ENCODE peak calls at places on chromosomes 4 and X, in nine cellular contexts. One of them, this sample, is unnamed. For H3K4me1, the result is how much of the 10 kb centered on the place peaks cover.

GRCh38 chrX:112769034-112769433 is 71.6 kb downstream of the AMOT start:
- DNase-seq in right atrium auricular region: no peak
- DNase-seq in psoas muscle: no peak
- DNase-seq in CD8-positive, alpha-beta T cell: no peak
- DNase-seq in Peyer's patch: no peak
- DNase-seq in heart right ventricle: no peak
- DNase-seq in CD8-positive, alpha-beta memory T cell: no peak
- DNase-seq in stomach: no peak
- DNase-seq in ovary: no peak
- DNase-seq in this sample: no peak

GRCh38 chr4:57149833-57150232 is 39.6 kb upstream of the IGFBP7 start:
- DNase-seq in stomach: no peak
- DNase-seq in Peyer's patch: no peak
- DNase-seq in right atrium auricular region: no peak
- DNase-seq in heart right ventricle: no peak
- DNase-seq in ovary: no peak
- DNase-seq in CD8-positive, alpha-beta T cell: no peak
- DNase-seq in psoas muscle: no peak
- DNase-seq in CD8-positive, alpha-beta memory T cell: no peak
- DNase-seq in this sample: no peak

GRCh38 chrX:41684138-41684537 is 4.6 kb upstream of the GPR34 start:
- DNase-seq in psoas muscle: no peak
- DNase-seq in ovary: no peak
- DNase-seq in stomach: peak
- DNase-seq in heart right ventricle: no peak
- DNase-seq in Peyer's patch: no peak
- DNase-seq in right atrium auricular region: no peak
- DNase-seq in CD8-positive, alpha-beta T cell: no peak
- DNase-seq in CD8-positive, alpha-beta memory T cell: no peak
- DNase-seq in this sample: no peak

GRCh38 chrX:68942141-68942540 is 113.3 kb downstream of the EFNB1 start:
- DNase-seq in Peyer's patch: no peak
- DNase-seq in CD8-positive, alpha-beta T cell: no peak
- DNase-seq in heart right ventricle: no peak
- DNase-seq in right atrium auricular region: peak
- DNase-seq in CD8-positive, alpha-beta memory T cell: no peak
- DNase-seq in ovary: no peak
- DNase-seq in psoas muscle: no peak
- DNase-seq in stomach: peak
- DNase-seq in this sample: no peak

GRCh38 chr4:35151816-35152572 is 1092.3 kb downstream of the ARAP2 start:
- DNase-seq in Peyer's patch: no peak
- DNase-seq in CD8-positive, alpha-beta T cell: no peak
- DNase-seq in ovary: no peak
- DNase-seq in stomach: no peak
- DNase-seq in psoas muscle: no peak
- DNase-seq in CD8-positive, alpha-beta memory T cell: no peak
- DNase-seq in right atrium auricular region: no peak
- DNase-seq in heart right ventricle: no peak
- DNase-seq in this sample: no peak

GRCh38 chr4:33722254-33722653 is 2522.1 kb downstream of the ARAP2 start:
- DNase-seq in stomach: no peak
- DNase-seq in CD8-positive, alpha-beta T cell: no peak
- DNase-seq in Peyer's patch: no peak
- DNase-seq in heart right ventricle: no peak
- DNase-seq in psoas muscle: no peak
- DNase-seq in ovary: no peak
- DNase-seq in CD8-positive, alpha-beta memory T cell: no peak
- DNase-seq in right atrium auricular region: no peak
- DNase-seq in this sample: no peak

GRCh38 chr4:173448103-173448502 is 49.2 kb upstream of the SCRG1 start:
- DNase-seq in heart right ventricle: no peak
- DNase-seq in psoas muscle: no peak
- DNase-seq in stomach: no peak
- DNase-seq in Peyer's patch: no peak
- DNase-seq in CD8-positive, alpha-beta memory T cell: no peak
- DNase-seq in right atrium auricular region: no peak
- DNase-seq in CD8-positive, alpha-beta T cell: no peak
- DNase-seq in ovary: peak
- DNase-seq in this sample: no peak

GRCh38 chrX:92213781-92214180 is 434.6 kb downstream of the PCDH11X start:
- DNase-seq in heart right ventricle: no peak
- DNase-seq in CD8-positive, alpha-beta T cell: no peak
- DNase-seq in right atrium auricular region: no peak
- DNase-seq in ovary: no peak
- DNase-seq in psoas muscle: no peak
- DNase-seq in Peyer's patch: no peak
- DNase-seq in stomach: no peak
- DNase-seq in CD8-positive, alpha-beta memory T cell: no peak
- DNase-seq in this sample: no peak

GRCh38 chrX:121160987-121161386 is 113.6 kb downstream of the GLUD2 start:
- DNase-seq in CD8-positive, alpha-beta T cell: no peak
- DNase-seq in right atrium auricular region: no peak
- DNase-seq in stomach: no peak
- DNase-seq in heart right ventricle: no peak
- DNase-seq in psoas muscle: no peak
- DNase-seq in CD8-positive, alpha-beta memory T cell: no peak
- DNase-seq in ovary: no peak
- DNase-seq in Peyer's patch: no peak
- DNase-seq in this sample: no peak

GRCh38 chr4:6693274-6694176 is at the start of gene S100P:
- DNase-seq in heart right ventricle: no peak
- DNase-seq in ovary: peak
- DNase-seq in Peyer's patch: no peak
- DNase-seq in CD8-positive, alpha-beta memory T cell: no peak
- DNase-seq in psoas muscle: no peak
- DNase-seq in stomach: peak
- DNase-seq in right atrium auricular region: no peak
- DNase-seq in CD8-positive, alpha-beta T cell: no peak
- DNase-seq in this sample: no peak

GRCh38 chr4:6697096-6697495 is 3.4 kb downstream of the S100P start:
- DNase-seq in CD8-positive, alpha-beta T cell: no peak
- DNase-seq in ovary: no peak
- DNase-seq in psoas muscle: no peak
- DNase-seq in CD8-positive, alpha-beta memory T cell: no peak
- DNase-seq in stomach: no peak
- DNase-seq in right atrium auricular region: no peak
- DNase-seq in Peyer's patch: no peak
- DNase-seq in heart right ventricle: no peak
- DNase-seq in this sample: no peak

GRCh38 chr4:6694177-6694901 is 661 bp downstream of the S100P start:
- DNase-seq in stomach: no peak
- DNase-seq in Peyer's patch: no peak
- DNase-seq in right atrium auricular region: no peak
- DNase-seq in ovary: no peak
- DNase-seq in heart right ventricle: no peak
- DNase-seq in CD8-positive, alpha-beta T cell: no peak
- DNase-seq in psoas muscle: no peak
- DNase-seq in CD8-positive, alpha-beta memory T cell: no peak
- DNase-seq in this sample: no peak

GRCh38 chr4:6695660-6696581 is 2.2 kb downstream of the S100P start:
- DNase-seq in CD8-positive, alpha-beta T cell: no peak
- DNase-seq in right atrium auricular region: no peak
- DNase-seq in ovary: no peak
- DNase-seq in Peyer's patch: peak
- DNase-seq in CD8-positive, alpha-beta memory T cell: peak
- DNase-seq in psoas muscle: no peak
- DNase-seq in stomach: peak
- DNase-seq in heart right ventricle: no peak
- DNase-seq in this sample: no peak

GRCh38 chr4:6696611-6697010 is 2.9 kb downstream of the S100P start:
- DNase-seq in right atrium auricular region: no peak
- DNase-seq in psoas muscle: no peak
- DNase-seq in CD8-positive, alpha-beta T cell: no peak
- DNase-seq in Peyer's patch: no peak
- DNase-seq in ovary: no peak
- DNase-seq in stomach: no peak
- DNase-seq in CD8-positive, alpha-beta memory T cell: no peak
- DNase-seq in heart right ventricle: no peak
- DNase-seq in this sample: no peak
- H3K4me1 ChIP-seq in right atrium auricular region: under half
- H3K4me1 ChIP-seq in psoas muscle: under half
- H3K4me1 ChIP-seq in CD8-positive, alpha-beta T cell: half or more
- H3K4me1 ChIP-seq in Peyer's patch: under half
- H3K4me1 ChIP-seq in ovary: under half
- H3K4me1 ChIP-seq in stomach: under half
- H3K4me1 ChIP-seq in CD8-positive, alpha-beta memory T cell: half or more
- H3K4me1 ChIP-seq in heart right ventricle: under half
- H3K4me1 ChIP-seq in this sample: under half

GRCh38 chr4:38078590-38079381 is 118.6 kb downstream of the PTTG2 start:
- DNase-seq in psoas muscle: no peak
- DNase-seq in Peyer's patch: no peak
- DNase-seq in CD8-positive, alpha-beta T cell: no peak
- DNase-seq in ovary: no peak
- DNase-seq in right atrium auricular region: no peak
- DNase-seq in stomach: no peak
- DNase-seq in heart right ventricle: no peak
- DNase-seq in CD8-positive, alpha-beta memory T cell: no peak
- DNase-seq in this sample: no peak
- H3K4me1 ChIP-seq in psoas muscle: under half
- H3K4me1 ChIP-seq in Peyer's patch: under half
- H3K4me1 ChIP-seq in CD8-positive, alpha-beta T cell: under half
- H3K4me1 ChIP-seq in ovary: under half
- H3K4me1 ChIP-seq in right atrium auricular region: under half
- H3K4me1 ChIP-seq in stomach: half or more
- H3K4me1 ChIP-seq in heart right ventricle: half or more
- H3K4me1 ChIP-seq in CD8-positive, alpha-beta memory T cell: under half
- H3K4me1 ChIP-seq in this sample: under half

DNA sequence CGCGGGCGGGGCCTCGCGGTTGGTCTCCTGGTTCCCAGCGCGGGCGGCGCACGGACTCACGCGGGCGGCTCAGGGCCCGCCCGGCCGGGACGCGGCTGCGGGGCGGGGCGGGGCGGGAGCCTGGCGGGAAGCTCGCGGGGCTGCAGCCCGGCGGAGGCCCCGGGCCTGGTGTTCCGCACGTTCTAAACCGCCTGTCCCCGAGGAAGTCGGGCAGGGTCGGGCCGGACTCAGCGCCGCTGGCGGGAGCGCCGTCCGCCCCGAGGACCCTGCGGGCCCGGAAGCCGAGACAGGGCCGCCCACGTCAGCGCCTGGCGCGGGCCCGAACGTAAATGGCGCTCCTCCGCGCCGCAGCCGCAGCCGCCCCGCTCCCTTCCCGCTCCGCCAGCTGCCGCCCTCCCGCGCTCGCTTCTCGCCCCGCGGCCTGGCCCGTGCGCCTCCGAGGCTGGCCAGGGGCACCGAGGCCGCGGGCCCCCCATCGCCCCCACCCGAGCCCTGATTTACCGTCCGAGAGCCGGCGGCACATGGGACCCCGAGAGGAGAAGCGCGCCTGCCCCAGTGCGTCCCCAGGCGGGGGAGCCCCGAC is 309 bp upstream of the CTBP1 start:
- DNase-seq in CD8-positive, alpha-beta memory T cell: peak
- DNase-seq in psoas muscle: peak
- DNase-seq in stomach: peak
- DNase-seq in right atrium auricular region: peak
- DNase-seq in Peyer's patch: peak
- DNase-seq in ovary: peak
- DNase-seq in CD8-positive, alpha-beta T cell: peak
- DNase-seq in heart right ventricle: peak
- DNase-seq in this sample: peak
- H3K4me1 ChIP-seq in CD8-positive, alpha-beta memory T cell: half or more
- H3K4me1 ChIP-seq in psoas muscle: half or more
- H3K4me1 ChIP-seq in stomach: half or more
- H3K4me1 ChIP-seq in right atrium auricular region: under half
- H3K4me1 ChIP-seq in Peyer's patch: under half
- H3K4me1 ChIP-seq in ovary: under half
- H3K4me1 ChIP-seq in CD8-positive, alpha-beta T cell: half or more
- H3K4me1 ChIP-seq in heart right ventricle: half or more
- H3K4me1 ChIP-seq in this sample: under half

GRCh38 chrX:106783716-106784115 is 18.8 kb upstream of the TBC1D8B start:
- DNase-seq in stomach: no peak
- DNase-seq in CD8-positive, alpha-beta memory T cell: no peak
- DNase-seq in ovary: no peak
- DNase-seq in CD8-positive, alpha-beta T cell: no peak
- DNase-seq in Peyer's patch: no peak
- DNase-seq in psoas muscle: no peak
- DNase-seq in right atrium auricular region: no peak
- DNase-seq in heart right ventricle: no peak
- DNase-seq in this sample: no peak

GRCh38 chrX:106780664-106781377 is 21.7 kb upstream of the TBC1D8B start:
- DNase-seq in psoas muscle: no peak
- DNase-seq in stomach: no peak
- DNase-seq in heart right ventricle: no peak
- DNase-seq in Peyer's patch: no peak
- DNase-seq in CD8-positive, alpha-beta memory T cell: no peak
- DNase-seq in ovary: no peak
- DNase-seq in right atrium auricular region: no peak
- DNase-seq in CD8-positive, alpha-beta T cell: no peak
- DNase-seq in this sample: no peak

GRCh38 chrX:106774981-106775380 is 27.5 kb upstream of the TBC1D8B start:
- DNase-seq in psoas muscle: no peak
- DNase-seq in Peyer's patch: no peak
- DNase-seq in right atrium auricular region: no peak
- DNase-seq in CD8-positive, alpha-beta memory T cell: no peak
- DNase-seq in heart right ventricle: no peak
- DNase-seq in CD8-positive, alpha-beta T cell: no peak
- DNase-seq in ovary: no peak
- DNase-seq in stomach: no peak
- DNase-seq in this sample: no peak

GRCh38 chrX:106780259-106780658 is 22.2 kb upstream of the TBC1D8B start:
- DNase-seq in CD8-positive, alpha-beta T cell: no peak
- DNase-seq in Peyer's patch: no peak
- DNase-seq in CD8-positive, alpha-beta memory T cell: no peak
- DNase-seq in ovary: no peak
- DNase-seq in psoas muscle: no peak
- DNase-seq in heart right ventricle: no peak
- DNase-seq in stomach: no peak
- DNase-seq in right atrium auricular region: no peak
- DNase-seq in this sample: no peak
- H3K4me1 ChIP-seq in CD8-positive, alpha-beta T cell: under half
- H3K4me1 ChIP-seq in Peyer's patch: under half
- H3K4me1 ChIP-seq in CD8-positive, alpha-beta memory T cell: under half
- H3K4me1 ChIP-seq in ovary: under half
- H3K4me1 ChIP-seq in psoas muscle: under half
- H3K4me1 ChIP-seq in heart right ventricle: under half
- H3K4me1 ChIP-seq in stomach: under half
- H3K4me1 ChIP-seq in right atrium auricular region: under half
- H3K4me1 ChIP-seq in this sample: under half

GRCh38 chr4:7998447-7998846 is 58.8 kb upstream of the AFAP1 start:
- DNase-seq in psoas muscle: peak
- DNase-seq in CD8-positive, alpha-beta T cell: no peak
- DNase-seq in heart right ventricle: no peak
- DNase-seq in right atrium auricular region: no peak
- DNase-seq in ovary: no peak
- DNase-seq in CD8-positive, alpha-beta memory T cell: no peak
- DNase-seq in stomach: no peak
- DNase-seq in Peyer's patch: no peak
- DNase-seq in this sample: no peak
- H3K4me1 ChIP-seq in psoas muscle: under half
- H3K4me1 ChIP-seq in CD8-positive, alpha-beta T cell: under half
- H3K4me1 ChIP-seq in heart right ventricle: under half
- H3K4me1 ChIP-seq in right atrium auricular region: under half
- H3K4me1 ChIP-seq in ovary: under half
- H3K4me1 ChIP-seq in CD8-positive, alpha-beta memory T cell: under half
- H3K4me1 ChIP-seq in stomach: under half
- H3K4me1 ChIP-seq in Peyer's patch: under half
- H3K4me1 ChIP-seq in this sample: under half